ENCODE peak calls at places on chromosomes 4 and X, in four cellular contexts. A, L, G and H are unnamed samples. For H3K4me1, the result is how much of the 10 kb centered on the place peaks cover.

GRCh38 chr4:177579649-177580048 is 137.4 kb upstream of the AGA start:
- DNase-seq in A (no peak), L (no peak), G (no peak), H (no peak)

GRCh38 chr4:122758033-122758432 is 25.5 kb downstream of the BBS12 start:
- DNase-seq in A (no peak), L (no peak), G (no peak), H (no peak)

GRCh38 chr4:37605843-37606565 is 80.2 kb downstream of the RELL1 start:
- DNase-seq in A (no peak), L (no peak), G (no peak), H (no peak)

GRCh38 chr4:19178835-19179234 is 1072.9 kb upstream of the SLIT2 start:
- DNase-seq in A (peak), L (no peak), G (no peak), H (no peak)

GRCh38 chr4:37685211-37685725 is 908 bp downstream of the RELL1 start:
- DNase-seq in A (peak), L (peak), G (no peak), H (no peak)

GRCh38 chrX:130083107-130083490 is 27.2 kb downstream of the ELF4 start:
- DNase-seq in A (no peak), L (no peak), G (no peak), H (no peak)

GRCh38 chrX:118974088-118974907 is at the start of gene LONRF3:
- DNase-seq in A (peak), L (peak), G (peak), H (peak)

GRCh38 chrX:45424341-45424740 is 223.7 kb upstream of the DIPK2B start:
- DNase-seq in A (no peak), L (no peak), G (no peak), H (no peak)

GRCh38 chrX:69133561-69134542 is 31.4 kb downstream of the PJA1 start:
- DNase-seq in A (peak), L (peak), G (peak), H (no peak)

GRCh38 chrX:133120406-133120805 is 23.5 kb upstream of the USP26 start:
- DNase-seq in A (no peak), L (no peak), G (no peak), H (no peak)

GRCh38 chrX:42697544-42697943 is 80.4 kb downstream of the PPP1R2C start:
- DNase-seq in A (no peak), L (no peak), G (peak), H (no peak)
- H3K4me3 ChIP-seq in A (no peak), L (no peak), G (no peak), H (no peak)

GRCh38 chr4:129093173-129093974 is at the start of gene SCLT1:
- DNase-seq in A (peak), L (peak), G (peak), H (peak)

GRCh38 chr4:129098578-129098977 is 2.6 kb downstream of the C4orf33 start:
- DNase-seq in A (no peak), L (no peak), G (no peak), H (no peak)

GRCh38 chr4:129095811-129096454 is at the start of gene C4orf33:
- DNase-seq in A (peak), L (peak), G (peak), H (peak)

GRCh38 chr4:129092636-129093172 is 635 bp downstream of the SCLT1 start:
- DNase-seq in A (no peak), L (no peak), G (no peak), H (no peak)

GRCh38 chr4:129094347-129094746 is 1.0 kb upstream of the SCLT1 start:
- DNase-seq in A (no peak), L (no peak), G (no peak), H (no peak)
- H3K4me1 ChIP-seq in A (under half), L (under half), G (under half), H (under half)

DNA sequence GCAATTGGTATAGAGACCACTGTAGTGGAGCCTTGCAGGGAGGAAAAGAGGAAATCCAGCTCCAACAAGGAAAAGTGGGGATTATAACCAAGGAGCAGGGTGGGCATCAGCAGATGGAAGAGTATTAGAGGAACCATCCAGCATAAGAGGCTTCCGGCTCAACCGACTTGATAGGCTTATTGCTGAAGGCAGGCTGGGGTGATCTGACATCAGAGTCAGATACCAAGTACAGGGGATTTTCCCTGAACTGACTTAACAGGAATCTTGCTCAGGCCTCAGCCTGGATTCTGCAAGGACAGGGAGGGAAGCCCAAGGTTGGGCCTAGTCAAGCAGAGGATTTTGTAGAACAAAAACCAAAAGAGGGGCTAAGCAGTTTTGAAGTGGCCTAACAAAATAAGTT is 129.6 kb downstream of the DCLK2 start:
- DNase-seq in A (no peak), L (no peak), G (no peak), H (no peak)
- TF ChIP-seq CTCF in A (no peak), L (no peak), G (no peak), H (no peak)

DNA sequence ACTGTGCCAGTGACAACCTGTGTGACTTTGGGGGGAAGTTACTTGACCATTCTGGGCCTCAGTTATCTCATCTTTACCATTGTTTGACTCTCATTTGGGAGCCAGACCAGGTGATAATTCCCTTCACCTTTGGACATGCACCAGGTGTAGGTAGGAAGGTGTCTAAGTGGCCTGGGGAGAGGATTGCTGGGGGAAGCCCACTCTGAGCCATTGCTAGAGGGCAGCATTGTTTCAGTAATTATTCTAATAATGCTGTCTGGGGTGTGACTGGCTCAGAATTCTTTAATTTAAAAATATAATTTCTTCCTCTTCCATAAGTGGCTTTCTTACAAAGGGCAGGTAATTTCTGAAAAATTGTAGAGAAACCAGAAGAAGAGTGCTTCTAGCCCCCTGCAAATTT is 104.3 kb downstream of the RTL9 start:
- DNase-seq in A (no peak), L (no peak), G (no peak), H (no peak)
- H3K4me3 ChIP-seq in A (no peak), L (no peak), G (no peak), H (no peak)

GRCh38 chrX:40086569-40087335 is 11.0 kb downstream of the BCOR start:
- DNase-seq in A (no peak), L (no peak), G (no peak), H (no peak)

GRCh38 chrX:40088803-40089540 is 8.8 kb downstream of the BCOR start:
- DNase-seq in A (no peak), L (no peak), G (no peak), H (no peak)

GRCh38 chrX:40090050-40090804 is 7.5 kb downstream of the BCOR start:
- DNase-seq in A (peak), L (no peak), G (no peak), H (no peak)

GRCh38 chrX:40087574-40088298 is 10.0 kb downstream of the BCOR start:
- DNase-seq in A (no peak), L (no peak), G (peak), H (no peak)

DNA sequence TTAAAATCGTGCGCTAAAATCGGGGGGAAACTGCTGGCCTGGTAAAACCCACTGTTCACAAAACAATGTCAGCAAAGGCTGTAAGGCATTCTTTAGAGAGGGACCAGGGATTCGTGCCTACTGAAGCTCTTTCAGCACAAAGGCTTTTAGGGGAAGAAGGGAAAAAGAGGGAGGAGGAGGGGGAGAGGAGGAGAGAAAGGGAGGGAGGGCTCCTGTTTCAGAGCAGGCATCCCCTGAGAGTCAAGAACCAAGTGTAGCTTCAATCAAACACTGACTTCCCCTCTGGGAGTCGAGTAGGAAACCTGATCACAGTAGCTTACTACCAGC is 9.5 kb downstream of the BCOR start:
- DNase-seq in A (no peak), L (no peak), G (no peak), H (no peak)
- H3K4me1 ChIP-seq in A (under half), L (under half), G (under half), H (half or more)

DNA sequence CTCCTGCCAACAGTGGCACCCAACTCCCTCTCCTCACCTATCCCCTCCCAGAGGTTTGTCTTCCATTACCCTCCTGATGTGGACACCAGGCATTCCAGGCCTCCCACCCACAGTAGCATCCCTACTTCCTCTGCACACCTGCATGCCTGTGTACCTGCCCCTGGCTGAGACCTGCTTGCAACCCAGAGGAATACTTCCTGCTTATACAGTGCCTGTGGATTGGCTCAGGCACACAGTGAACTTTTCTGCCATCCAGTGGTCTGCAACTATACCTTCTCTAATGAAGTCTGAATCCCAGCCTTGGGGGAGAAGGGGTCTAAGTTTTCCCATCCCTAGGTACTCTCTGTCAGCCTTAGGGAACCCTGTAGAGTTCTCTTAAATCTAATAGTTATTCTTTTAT is 169.9 kb downstream of the IQCM start:
- DNase-seq in A (no peak), L (no peak), G (no peak), H (no peak)
- TF ChIP-seq CTCF in A (no peak), L (no peak), G (peak), H (no peak)

GRCh38 chr4:84852081-84852480 is 114.4 kb downstream of the WDFY3 start:
- DNase-seq in A (no peak), L (no peak), G (no peak), H (no peak)
- H3K4me3 ChIP-seq in A (no peak), L (no peak), G (no peak), H (no peak)

GRCh38 chr4:16993966-16994840 is 95.8 kb upstream of the LDB2 start:
- DNase-seq in A (no peak), L (no peak), G (no peak), H (no peak)
- H3K4me1 ChIP-seq in A (under half), L (under half), G (under half), H (under half)

GRCh38 chr4:110216079-110216478 is 17.7 kb upstream of the ELOVL6 start:
- DNase-seq in A (no peak), L (no peak), G (no peak), H (no peak)
- TF ChIP-seq CTCF in A (no peak), L (no peak), G (no peak), H (no peak)